ENCODE peak calls at places on chromosomes 2 and 18, in six cellular contexts. V is HepG2, T is SK-N-SH, H is HL-60, P is GM12878, G is H1. M is an unnamed sample.

GRCh38 chr2:166118180-166118579 is 9.6 kb downstream of the SCN1A start:
- DNase-seq in V (no peak), P (no peak), T (no peak), G (no peak), H (no peak), M (no peak)

GRCh38 chr18:67310826-67311225 is 205.7 kb downstream of the DSEL start:
- DNase-seq in H (no peak), T (no peak), V (no peak), P (no peak), G (no peak), M (no peak)

GRCh38 chr2:39107156-39107555 is 13.7 kb downstream of the SOS1 start:
- DNase-seq in P (no peak), V (no peak), G (no peak), H (no peak), T (peak; percentile 83), M (no peak)

GRCh38 chr2:195318440-195319111 is 338.4 kb upstream of the SLC39A10 start:
- DNase-seq in P (no peak), H (no peak), V (peak; percentile 41), T (peak; percentile 48), G (no peak), M (peak; percentile 7)

GRCh38 chr2:199485732-199486335 is 28.1 kb upstream of the SATB2 start:
- DNase-seq in T (no peak), H (peak; percentile 15), P (no peak), G (peak; percentile 83), V (peak; percentile 64), M (peak; percentile 69)

GRCh38 chr2:157304811-157305712 is 20.6 kb downstream of the ERMN start:
- DNase-seq in H (no peak), V (no peak), P (no peak), T (no peak), G (no peak), M (no peak)

GRCh38 chr2:98334439-98335078 is 11.7 kb upstream of the CNGA3 start:
- DNase-seq in T (peak; percentile 54), V (no peak), H (no peak), P (no peak), G (no peak), M (no peak)

GRCh38 chr18:70181015-70181414 is 24.5 kb downstream of the RTTN start:
- DNase-seq in G (no peak), V (peak; percentile 69), H (no peak), P (no peak), T (no peak), M (no peak)

GRCh38 chr2:218448934-218449333 is 30.0 kb downstream of the VIL1 start:
- DNase-seq in H (no peak), G (no peak), V (peak; percentile 86), P (no peak), T (no peak), M (peak; percentile 43)

GRCh38 chr2:172084484-172084733 is 898 bp upstream of the DLX1 start:
- DNase-seq in G (no peak), V (no peak), H (no peak), T (no peak), P (no peak), M (peak; percentile 74)

GRCh38 chr2:236177967-236178909 is 10.1 kb upstream of the GBX2 start:
- DNase-seq in H (no peak), G (peak; percentile 94), T (peak; percentile 93), P (no peak), V (peak; percentile 54), M (peak; percentile 72)

GRCh38 chr2:1745171-1746023 is 1.1 kb upstream of the PXDN start:
- DNase-seq in G (peak; percentile 48), P (no peak), H (no peak), T (no peak), V (no peak), M (no peak)

GRCh38 chr2:225379861-225380260 is 19.6 kb upstream of the NYAP2 start:
- DNase-seq in G (no peak), T (no peak), H (no peak), P (no peak), V (no peak), M (no peak)

GRCh38 chr2:66587216-66587615 is 152.3 kb downstream of the MEIS1 start:
- DNase-seq in G (peak; percentile 70), V (peak; percentile 52), H (no peak), T (no peak), P (no peak), M (no peak)

GRCh38 chr2:234633581-234634230 is 136.8 kb upstream of the ARL4C start:
- DNase-seq in V (no peak), G (peak; percentile 35), P (no peak), T (no peak), H (no peak), M (no peak)

GRCh38 chr18:35130236-35130635 is 89.0 kb downstream of the MAPRE2 start:
- DNase-seq in G (no peak), H (no peak), T (no peak), P (no peak), V (no peak), M (no peak)

GRCh38 chr2:25381502-25381901 is 39.8 kb upstream of the DNMT3A start:
- DNase-seq in G (no peak), H (no peak), P (no peak), V (no peak), T (no peak), M (no peak)

GRCh38 chr2:236107971-236108625 is 60.1 kb downstream of the GBX2 start:
- DNase-seq in T (no peak), G (no peak), P (no peak), V (no peak), H (no peak), M (no peak)

GRCh38 chr2:88024509-88024908 is 8.2 kb upstream of the RNU2-63P start:
- DNase-seq in V (no peak), G (peak; percentile 76), T (no peak), P (no peak), H (no peak), M (no peak)

DNA sequence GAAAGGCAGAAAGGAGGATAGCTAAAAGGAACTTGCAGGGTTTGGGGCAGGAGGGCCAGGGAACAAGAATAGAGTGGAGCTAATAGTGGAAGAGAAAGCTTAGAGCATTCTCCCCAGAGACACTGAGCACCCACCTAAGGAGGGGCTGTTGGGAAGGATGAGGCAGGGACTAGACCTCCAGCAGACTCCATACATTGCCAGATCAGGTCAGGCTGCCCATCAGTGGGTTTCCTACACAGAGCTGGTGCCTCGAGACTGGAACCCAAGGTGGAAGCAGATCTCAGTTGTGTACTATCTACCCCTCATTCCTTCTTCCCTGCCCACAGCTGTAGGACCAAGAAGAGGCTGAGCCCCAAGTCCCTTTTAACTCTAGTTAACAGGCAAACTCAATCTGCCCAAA is 148.5 kb downstream of the ZFP36L2 start:
- DNase-seq in T (no peak), H (no peak), G (no peak), P (no peak), V (no peak), M (no peak)
- H3K27ac ChIP-seq in T (no peak overlapping the region), H (no peak overlapping the region), G (no peak overlapping the region), P (no peak overlapping the region), V (no peak overlapping the region), M (no peak overlapping the region)

GRCh38 chr2:54573532-54573915 is 117.4 kb downstream of the SPTBN1 start:
- DNase-seq in V (no peak), T (no peak), H (no peak), G (no peak), P (no peak), M (no peak)

GRCh38 chr2:54570321-54570881 is 114.3 kb downstream of the SPTBN1 start:
- DNase-seq in T (no peak), P (no peak), V (no peak), H (no peak), G (no peak), M (no peak)

GRCh38 chr2:54572636-54573531 is 116.8 kb downstream of the SPTBN1 start:
- DNase-seq in V (no peak), G (no peak), P (no peak), T (no peak), H (no peak), M (no peak)

GRCh38 chr2:54570925-54571694 is 115.0 kb downstream of the SPTBN1 start:
- DNase-seq in T (peak; percentile 38), P (peak; percentile 98), V (peak; percentile 79), H (peak; percentile 68), G (no peak), M (peak; percentile 83)

GRCh38 chr2:54572262-54572635 is 116.1 kb downstream of the SPTBN1 start:
- DNase-seq in T (no peak), V (peak; percentile 93), G (no peak), P (no peak), H (no peak), M (no peak)
- TF ChIP-seq GABPA in T (no peak), V (no peak), G (no peak), P (no peak), H (no peak), M (no peak)

DNA sequence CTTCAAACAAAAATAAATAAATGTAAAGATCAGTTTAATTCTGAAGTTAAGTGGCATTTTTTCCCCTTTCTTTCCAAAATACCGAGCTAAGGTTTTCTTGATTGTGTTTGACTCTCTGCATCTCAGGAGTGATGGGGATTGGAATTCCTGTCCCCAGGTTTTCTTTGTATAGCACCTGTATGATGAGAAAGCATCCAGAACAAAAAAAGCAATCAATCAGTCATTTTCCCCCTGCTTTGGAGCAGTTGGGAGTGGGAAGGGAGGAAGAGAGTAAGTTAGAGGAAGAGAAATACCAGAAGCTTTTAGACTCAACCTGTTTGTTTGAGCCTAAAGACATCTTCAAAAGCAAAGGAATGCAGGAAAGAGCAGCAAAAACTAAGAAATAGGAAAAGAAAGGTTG is 88.5 kb downstream of the RIF1 start:
- DNase-seq in P (no peak), V (no peak), T (no peak), H (no peak), G (no peak), M (no peak)
- H3K27ac ChIP-seq in P (no peak overlapping the region), V (no peak overlapping the region), T (no peak overlapping the region), H (no peak overlapping the region), G (no peak overlapping the region), M (no peak overlapping the region)

DNA sequence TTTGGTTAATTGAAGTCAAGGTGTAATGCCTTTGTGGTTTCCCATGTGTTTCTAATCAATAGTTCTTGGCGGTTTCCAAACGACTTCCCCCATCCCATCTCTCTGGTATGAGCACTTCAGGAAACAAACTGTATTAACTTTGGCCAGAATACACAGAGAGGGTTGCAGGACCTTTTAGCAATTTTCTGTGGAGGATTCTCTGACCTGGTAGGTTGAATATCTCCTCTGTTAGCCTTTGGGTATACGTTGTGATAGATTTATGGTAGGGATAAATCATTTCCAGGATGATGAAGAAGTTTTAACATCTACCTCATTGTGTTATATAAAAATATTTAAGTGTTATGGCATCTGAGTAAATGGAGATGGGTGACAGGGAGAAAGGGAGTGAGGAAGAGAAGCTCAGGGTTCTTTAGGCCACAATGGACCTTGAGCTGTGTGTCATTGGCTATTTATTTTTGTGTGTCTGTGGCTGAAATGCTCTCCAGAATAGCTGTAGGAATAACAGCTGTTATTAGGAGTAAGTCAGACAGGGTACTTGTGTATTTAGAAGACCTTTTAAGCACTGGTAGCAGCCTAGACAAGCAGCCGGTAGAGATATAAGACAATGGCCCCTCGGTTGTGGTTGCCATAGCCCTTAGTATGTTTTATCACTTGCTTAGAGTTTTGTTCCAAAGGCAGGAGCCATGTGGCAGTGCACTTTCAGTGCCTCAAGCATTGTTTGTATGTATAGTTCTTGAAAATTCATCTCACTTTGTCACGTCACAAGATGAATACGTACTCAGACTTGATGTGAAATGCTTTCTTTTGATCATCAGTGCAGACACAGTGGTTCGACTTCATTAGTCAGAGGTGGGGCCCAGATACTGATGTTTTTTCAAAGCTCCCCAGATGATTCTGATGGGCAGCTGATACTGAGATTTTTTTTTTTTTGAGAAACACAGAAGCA is 91.1 kb downstream of the FMNL2 start:
- DNase-seq in P (no peak), H (no peak), V (peak; percentile 89), T (no peak), G (no peak), M (no peak)
- TF ChIP-seq GABPA in P (no peak), H (no peak), V (no peak), T (no peak), G (no peak), M (no peak)

GRCh38 chr2:70089946-70090523 is 2.8 kb downstream of the PCBP1 start:
- DNase-seq in P (no peak), H (peak; percentile 62), G (no peak), V (no peak), T (no peak), M (no peak)
- H3K27ac ChIP-seq in P (peak overlapping the region; percentile 90), H (peak overlapping the region; percentile 100), G (peak overlapping the region; percentile 7), V (peak overlapping the region; percentile 99), T (peak overlapping the region; percentile 14), M (peak overlapping the region; percentile 100)